ENCODE peak calls at places on chromosomes 2 and 18, in nine cellular contexts. F is fibroblast of the aortic adventitia, R is cardiac fibroblast, K is pancreas, W is GM12865, X is breast epithelium, B is AG09309, C is AG04450, P is psoas muscle. V is an unnamed sample.

GRCh38 chr2:37020887-37021796 is 54.8 kb upstream of the STRN start:
- DNase-seq in F (peak; percentile 66), B (no peak), R (peak; percentile 50), W (no peak), P (no peak), C (no peak), K (no peak), X (no peak), V (peak; percentile 26)

GRCh38 chr2:120613742-120614481 is 121.8 kb upstream of the GLI2 start:
- DNase-seq in F (peak; percentile 42), P (no peak), X (no peak), C (peak; percentile 69), R (peak; percentile 38), K (no peak), W (no peak), B (peak; percentile 71), V (peak; percentile 40)

GRCh38 chr18:57921708-57922107 is 118.6 kb upstream of the ATP8B1 start:
- DNase-seq in X (no peak), P (no peak), F (no peak), B (no peak), W (no peak), C (no peak), R (peak; percentile 16), K (no peak), V (peak; percentile 40)

GRCh38 chr2:29527947-29528346 is 393.4 kb downstream of the ALK start:
- DNase-seq in W (no peak), F (peak; percentile 36), B (no peak), R (peak; percentile 39), K (no peak), P (no peak), C (no peak), X (no peak), V (no peak)

GRCh38 chr2:176110975-176111663 is 4.0 kb downstream of the HOXD11 start:
- DNase-seq in R (peak; percentile 36), K (no peak), X (no peak), F (peak; percentile 27), C (no peak), B (no peak), W (peak; percentile 48), P (no peak), V (peak; percentile 79)

GRCh38 chr2:170428868-170429267 is 250.9 kb downstream of the MYO3B start:
- DNase-seq in R (no peak), C (no peak), F (no peak), B (no peak), P (no peak), K (no peak), X (no peak), W (no peak), V (no peak)

GRCh38 chr2:71672011-71672639 is 218.8 kb downstream of the DYSF start:
- DNase-seq in X (no peak), B (no peak), F (no peak), W (no peak), C (no peak), R (no peak), K (no peak), P (no peak), V (no peak)

GRCh38 chr2:223797073-223797472 is 40.3 kb downstream of the AP1S3 start:
- DNase-seq in W (no peak), F (peak; percentile 80), X (no peak), C (no peak), P (no peak), K (no peak), R (peak; percentile 70), B (no peak), V (no peak)

GRCh38 chr2:152647417-152648010 is 69.7 kb downstream of the PRPF40A start:
- DNase-seq in R (peak; percentile 47), C (no peak), F (peak; percentile 49), K (peak; percentile 60), P (peak; percentile 56), W (no peak), X (peak; percentile 48), B (no peak), V (peak; percentile 38)

GRCh38 chr2:241774419-241775222 is 2.0 kb upstream of the GAL3ST2 start:
- DNase-seq in C (peak; percentile 37), P (no peak), B (peak; percentile 34), X (peak; percentile 15), K (no peak), F (peak; percentile 66), W (no peak), R (peak; percentile 51), V (peak; percentile 58)

GRCh38 chr2:157874278-157874825 is 1.8 kb downstream of the ACVR1 start:
- DNase-seq in K (no peak), W (no peak), B (no peak), P (peak; percentile 21), F (no peak), X (peak; percentile 44), R (no peak), C (no peak), V (peak; percentile 16)

GRCh38 chr2:27009716-27010115 is 23.0 kb upstream of the TMEM214 start:
- DNase-seq in X (no peak), B (no peak), K (no peak), W (no peak), R (no peak), C (no peak), F (no peak), P (no peak), V (no peak)

GRCh38 chr18:45012286-45012685 is 331.6 kb downstream of the SETBP1 start:
- DNase-seq in R (no peak), X (no peak), B (no peak), W (no peak), P (no peak), F (no peak), K (no peak), C (no peak), V (no peak)

GRCh38 chr18:68960355-68960754 is 162.5 kb downstream of the CCDC102B start:
- DNase-seq in K (no peak), B (no peak), X (no peak), C (no peak), F (no peak), R (peak; percentile 26), P (no peak), W (no peak), V (no peak)

GRCh38 chr2:17627434-17627833 is 86.9 kb downstream of the VSNL1 start:
- DNase-seq in F (no peak), W (no peak), X (no peak), B (no peak), K (no peak), R (no peak), P (no peak), C (no peak), V (no peak)

GRCh38 chr2:235587202-235587601 is 93.4 kb downstream of the AGAP1 start:
- DNase-seq in F (no peak), P (no peak), C (no peak), K (no peak), R (no peak), X (no peak), B (no peak), W (no peak), V (no peak)

GRCh38 chr2:73987109-73987947 is 2.6 kb downstream of the TET3 start:
- DNase-seq in R (peak; percentile 64), C (no peak), K (peak; percentile 43), B (no peak), F (no peak), P (no peak), X (no peak), W (peak; percentile 69), V (peak; percentile 53)

GRCh38 chr2:88815243-88816096 is 124.0 kb downstream of the RPIA start:
- DNase-seq in K (no peak), C (no peak), X (no peak), B (no peak), R (no peak), F (no peak), W (no peak), P (no peak), V (no peak)

GRCh38 chr18:74899554-74899953 is 301.9 kb downstream of the ZNF407 start:
- DNase-seq in C (no peak), R (peak; percentile 16), K (no peak), P (peak; percentile 44), F (peak; percentile 4), W (no peak), B (no peak), X (no peak), V (no peak)

GRCh38 chr2:227378371-227378782 is 729 bp downstream of the TM4SF20 start:
- DNase-seq in W (no peak), R (no peak), C (no peak), B (peak; percentile 62), K (no peak), X (no peak), P (no peak), F (no peak), V (no peak)

GRCh38 chr18:27942706-27943105 is 234.2 kb downstream of the CDH2 start:
- DNase-seq in X (no peak), W (no peak), R (peak; percentile 42), F (peak; percentile 10), K (no peak), P (no peak), C (no peak), B (no peak), V (no peak)

GRCh38 chr18:77014538-77014937 is 118.0 kb downstream of the MBP start:
- DNase-seq in W (no peak), P (peak; percentile 52), R (no peak), K (no peak), F (no peak), X (no peak), C (no peak), B (no peak), V (peak; percentile 28)

GRCh38 chr2:138742446-138743057 is 37.6 kb downstream of the NXPH2 start:
- DNase-seq in X (no peak), F (no peak), K (no peak), R (no peak), C (no peak), P (no peak), B (no peak), W (no peak), V (no peak)

GRCh38 chr2:30530346-30530745 is 83.3 kb downstream of the LCLAT1 start:
- DNase-seq in F (no peak), W (no peak), B (no peak), R (no peak), K (no peak), P (no peak), X (no peak), C (no peak), V (no peak)
- H3K4me3 ChIP-seq in F (no peak overlapping the region), W (no peak overlapping the region), B (no peak overlapping the region), R (no peak overlapping the region), K (no peak overlapping the region), P (no peak overlapping the region), X (no peak overlapping the region), C (no peak overlapping the region), V (no peak overlapping the region)

GRCh38 chr2:149799296-149799695 is 211.7 kb upstream of the MMADHC start:
- DNase-seq in K (no peak), C (no peak), P (no peak), F (peak; percentile 59), W (peak; percentile 6), B (no peak), R (peak; percentile 77), X (no peak), V (peak; percentile 57)
- TF ChIP-seq CTCF in K (no peak), C (no peak), P (peak; percentile 43), F (peak; percentile 41), W (peak; percentile 24), B (peak; percentile 45), R (peak; percentile 45), X (no peak), V (peak; percentile 45)

GRCh38 chr2:207970138-207970824 is 55.0 kb downstream of the PLEKHM3 start:
- DNase-seq in P (no peak), F (no peak), R (no peak), W (no peak), B (no peak), C (no peak), K (no peak), X (no peak), V (no peak)
- H3K4me3 ChIP-seq in P (no peak overlapping the region), F (no peak overlapping the region), R (no peak overlapping the region), W (no peak overlapping the region), B (no peak overlapping the region), C (no peak overlapping the region), K (no peak overlapping the region), X (no peak overlapping the region), V (no peak overlapping the region)

GRCh38 chr2:239738159-239738558 is 287.0 kb downstream of the NDUFA10 start:
- DNase-seq in R (no peak), P (no peak), C (no peak), W (no peak), K (no peak), B (no peak), F (no peak), X (no peak), V (no peak)
- TF ChIP-seq CTCF in R (no peak), P (no peak), C (no peak), W (no peak), K (no peak), B (no peak), F (no peak), X (no peak), V (no peak)